ENCODE peak calls at places on chromosomes 2 and 18, in nine cellular contexts. O is NCI-H1105; L is RCC 7860; Q is NCI-H69; C is foreskin fibroblast; R is NCI-H1436; E is hepatocyte; J is progenitor cell of endocrine pancreas; H is activated CD8-positive, alpha-beta memory T cell treated with anti-CD3 and anti-CD28 coated beads, Interleukin-2, amount 50 U/mL, for 48 hours. X is an unnamed sample.

GRCh38 chr2:168416555-168416954 is 39.5 kb upstream of the CERS6 start:
- DNase-seq in O (no peak), L (no peak), Q (no peak), C (no peak), R (no peak), E (no peak), J (no peak), H (no peak), X (no peak)

GRCh38 chr2:240713071-240713927 is 21.6 kb downstream of the AQP12A start:
- DNase-seq in O (no peak), L (no peak), Q (peak), C (no peak), R (peak), E (no peak), J (no peak), H (no peak), X (no peak)

GRCh38 chr2:222993920-222994650 is 57.9 kb upstream of the KCNE4 start:
- DNase-seq in O (peak), L (no peak), Q (no peak), C (peak), R (no peak), E (peak), J (no peak), H (no peak), X (peak)

GRCh38 chr18:136433-136832 is 21.9 kb upstream of the USP14 start:
- DNase-seq in O (no peak), L (no peak), Q (peak), C (no peak), R (no peak), E (no peak), J (no peak), H (no peak), X (peak)

GRCh38 chr2:238439912-238440311 is 13.2 kb downstream of the ASB1 start:
- DNase-seq in O (no peak), L (no peak), Q (no peak), C (no peak), R (no peak), E (no peak), J (no peak), H (peak), X (no peak)

GRCh38 chr2:98665638-98666037 is 57.2 kb downstream of the UNC50 start:
- DNase-seq in O (no peak), L (no peak), Q (no peak), C (no peak), R (no peak), E (no peak), J (no peak), H (no peak), X (no peak)

GRCh38 chr2:230657906-230658305 is 54.7 kb upstream of the CAB39 start:
- DNase-seq in O (no peak), L (no peak), Q (no peak), C (no peak), R (no peak), E (no peak), J (no peak), H (peak), X (no peak)

GRCh38 chr2:158510887-158511286 is 54.1 kb downstream of the PKP4 start:
- DNase-seq in O (no peak), L (no peak), Q (no peak), C (no peak), R (no peak), E (no peak), J (no peak), H (no peak), X (no peak)

GRCh38 chr2:232473467-232473890 is 14.2 kb downstream of the ECEL1 start:
- DNase-seq in O (peak), L (no peak), Q (peak), C (peak), R (peak), E (no peak), J (no peak), H (peak), X (peak)

GRCh38 chr2:62931536-62931935 is 119.1 kb upstream of the OTX1 start:
- DNase-seq in O (no peak), L (no peak), Q (no peak), C (peak), R (no peak), E (no peak), J (no peak), H (no peak), X (no peak)

GRCh38 chr2:194333091-194333490 is 1323.9 kb upstream of the SLC39A10 start:
- DNase-seq in O (no peak), L (no peak), Q (peak), C (no peak), R (no peak), E (no peak), J (no peak), H (no peak), X (peak)

GRCh38 chr2:159438720-159439353 is 152.3 kb upstream of the WDSUB1 start:
- DNase-seq in O (no peak), L (no peak), Q (no peak), C (no peak), R (no peak), E (no peak), J (no peak), H (no peak), X (no peak)

GRCh38 chr2:235063501-235063961 is 111.7 kb downstream of the SH3BP4 start:
- DNase-seq in O (no peak), L (no peak), Q (no peak), C (no peak), R (no peak), E (no peak), J (no peak), H (no peak), X (no peak)

GRCh38 chr2:64296150-64296500 is 151.9 kb upstream of the PELI1 start:
- DNase-seq in O (no peak), L (no peak), Q (peak), C (no peak), R (no peak), E (no peak), J (no peak), H (no peak), X (no peak)

GRCh38 chr2:240507778-240508251 is 50.0 kb downstream of the ANKMY1 start:
- DNase-seq in O (no peak), L (no peak), Q (no peak), C (no peak), R (no peak), E (peak), J (peak), H (peak), X (no peak)

GRCh38 chr2:20471902-20472559 is 25.2 kb downstream of the RHOB start:
- DNase-seq in O (no peak), L (no peak), Q (no peak), C (no peak), R (no peak), E (no peak), J (no peak), H (peak), X (no peak)